ENCODE peak calls at places on chromosomes 12 and 14, in ten cellular contexts. X is cardiac muscle cell, T is endodermal cell, Q is heart right ventricle, N is AG09309, R is GM12878, S is astrocyte of the spinal cord, V is stomach, M is choroid plexus epithelial cell, U is tibial nerve. G is an unnamed sample.

GRCh38 chr14:106490442-106490841 is 964.1 kb downstream of the TMEM121 start:
- DNase-seq in N (no peak), V (no peak), S (no peak), Q (no peak), M (no peak), X (no peak), R (no peak), U (no peak), T (no peak), G (no peak)

GRCh38 chr12:10409387-10409786 is at the start of gene KLRC4:
- DNase-seq in Q (no peak), U (no peak), S (peak; percentile 67), M (peak; percentile 95), T (no peak), N (no peak), R (no peak), X (peak; percentile 5), V (no peak), G (no peak)

GRCh38 chr12:103175625-103176024 is 218.2 kb downstream of the ASCL1 start:
- DNase-seq in M (no peak), S (no peak), U (no peak), X (no peak), N (no peak), V (no peak), Q (no peak), T (no peak), R (no peak), G (no peak)

GRCh38 chr14:76201162-76201561 is 49.4 kb downstream of the GPATCH2L start:
- DNase-seq in M (peak; percentile 80), Q (no peak), N (peak; percentile 38), S (peak; percentile 76), V (no peak), T (no peak), R (no peak), U (no peak), X (no peak), G (no peak)

GRCh38 chr12:112524676-112525425 is 106.1 kb downstream of the PTPN11 start:
- DNase-seq in X (no peak), S (peak; percentile 40), N (no peak), V (no peak), U (no peak), M (peak; percentile 74), R (no peak), Q (no peak), T (peak; percentile 64), G (no peak)

GRCh38 chr12:11635341-11635740 is 14.1 kb upstream of the ETV6 start:
- DNase-seq in R (no peak), S (no peak), Q (no peak), M (no peak), U (no peak), X (no peak), T (no peak), V (no peak), N (no peak), G (no peak)

GRCh38 chr14:78232666-78233065 is 62.5 kb downstream of the NRXN3 start:
- DNase-seq in M (no peak), U (no peak), V (no peak), X (no peak), R (no peak), Q (no peak), S (no peak), T (no peak), N (no peak), G (no peak)

GRCh38 chr12:39846971-39847661 is 227.5 kb upstream of the ABCD2 start:
- DNase-seq in M (peak; percentile 16), V (no peak), R (no peak), X (no peak), T (no peak), S (peak; percentile 14), Q (no peak), N (peak; percentile 16), U (no peak), G (no peak)

GRCh38 chr14:59013672-59014298 is 174.7 kb upstream of the DAAM1 start:
- DNase-seq in T (no peak), R (no peak), Q (no peak), S (peak; percentile 51), U (no peak), V (no peak), M (peak; percentile 70), N (no peak), X (no peak), G (no peak)

GRCh38 chr12:19036673-19037357 is 92.7 kb upstream of the PLEKHA5 start:
- DNase-seq in S (peak; percentile 46), Q (no peak), N (no peak), U (no peak), R (no peak), T (no peak), X (peak; percentile 72), M (peak; percentile 49), V (no peak), G (no peak)

GRCh38 chr12:74043343-74043742 is 494.3 kb upstream of the ATXN7L3B start:
- DNase-seq in T (no peak), M (peak; percentile 73), U (no peak), X (no peak), N (no peak), S (peak; percentile 89), R (no peak), Q (no peak), V (no peak), G (no peak)

GRCh38 chr12:88113871-88114270 is 28.0 kb downstream of the CEP290 start:
- DNase-seq in N (no peak), Q (no peak), M (peak; percentile 9), R (no peak), X (no peak), V (no peak), T (no peak), U (no peak), S (peak; percentile 11), G (no peak)

GRCh38 chr12:57966536-57966935 is 25.2 kb downstream of the ATP23 start:
- DNase-seq in U (no peak), V (no peak), T (no peak), N (no peak), Q (no peak), R (no peak), S (no peak), M (no peak), X (no peak), G (no peak)

GRCh38 chr12:100955139-100955538 is 160.6 kb downstream of the ANO4 start:
- DNase-seq in X (peak; percentile 30), N (no peak), V (no peak), S (peak; percentile 90), U (no peak), Q (no peak), M (peak; percentile 79), R (no peak), T (peak; percentile 91), G (no peak)

GRCh38 chr12:7108042-7108927 is 729 bp downstream of the C1RL start:
- DNase-seq in X (peak; percentile 27), T (peak; percentile 90), M (peak; percentile 78), N (no peak), V (peak; percentile 79), S (peak; percentile 56), U (peak; percentile 63), R (peak; percentile 55), Q (peak; percentile 54), G (peak; percentile 53)

DNA sequence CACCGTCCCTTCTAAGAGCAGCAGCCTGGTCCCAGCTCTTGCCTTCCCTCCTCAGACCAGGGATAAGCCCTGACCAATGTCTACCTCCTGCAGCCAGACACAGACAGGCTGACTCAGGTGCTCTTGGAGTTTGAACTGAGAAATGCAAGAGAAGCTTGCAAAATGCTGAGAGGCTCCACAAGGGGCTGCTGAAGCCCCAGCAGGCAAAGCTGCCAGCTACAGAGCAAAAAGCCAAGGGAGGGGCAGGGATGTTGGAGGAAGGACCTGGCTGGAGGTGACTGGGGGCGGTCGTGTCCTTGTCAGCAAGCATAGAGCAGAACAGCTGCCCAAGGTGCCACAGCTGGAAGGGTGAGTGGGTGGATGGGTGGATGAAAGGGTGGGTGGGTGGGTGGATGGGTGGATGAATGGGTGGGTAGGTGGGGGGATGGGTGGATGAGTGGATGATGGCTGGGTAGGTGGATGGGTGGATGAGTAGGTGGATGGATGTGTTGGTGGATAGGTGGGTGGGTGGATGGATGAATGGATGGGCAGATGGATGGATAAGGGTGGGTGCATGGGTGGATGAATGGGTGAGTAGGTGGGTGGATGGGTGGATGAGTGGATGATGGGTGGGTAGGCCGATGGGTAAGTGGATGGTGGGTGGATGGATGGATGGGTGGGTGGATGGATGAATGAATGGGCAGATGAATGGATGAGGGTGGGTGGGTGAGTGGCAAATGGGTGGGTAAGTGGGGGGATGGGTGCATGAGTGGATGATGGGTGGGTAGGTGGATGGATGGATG is 4.0 kb upstream of the INF2 start:
- DNase-seq in T (peak; percentile 73), N (no peak), S (no peak), U (no peak), M (peak; percentile 39), V (no peak), X (no peak), R (no peak), Q (no peak), G (no peak)
- TF ChIP-seq CTCF in T (peak; percentile 41), N (no peak), S (peak; percentile 11), U (no peak), M (peak; percentile 35), V (no peak), X (peak; percentile 2), R (no peak), Q (no peak), G (no peak)

GRCh38 chr12:76117067-76117691 is 32.7 kb upstream of the NAP1L1 start:
- DNase-seq in N (no peak), S (no peak), V (no peak), X (no peak), Q (no peak), U (no peak), R (no peak), T (peak; percentile 30), M (no peak), G (no peak)
- TF ChIP-seq CTCF in N (no peak), S (no peak), V (peak; percentile 11), X (no peak), Q (no peak), U (no peak), R (no peak), T (peak; percentile 48), M (no peak), G (no peak)

GRCh38 chr14:60188115-60188514 is 22.9 kb upstream of the DHRS7 start:
- DNase-seq in U (no peak), M (peak; percentile 42), Q (no peak), N (no peak), S (no peak), T (no peak), X (no peak), V (no peak), R (no peak), G (no peak)
- TF ChIP-seq CTCF in U (no peak), M (peak; percentile 43), Q (no peak), N (no peak), S (peak; percentile 25), T (no peak), X (peak; percentile 9), V (no peak), R (peak; percentile 36), G (no peak)

DNA sequence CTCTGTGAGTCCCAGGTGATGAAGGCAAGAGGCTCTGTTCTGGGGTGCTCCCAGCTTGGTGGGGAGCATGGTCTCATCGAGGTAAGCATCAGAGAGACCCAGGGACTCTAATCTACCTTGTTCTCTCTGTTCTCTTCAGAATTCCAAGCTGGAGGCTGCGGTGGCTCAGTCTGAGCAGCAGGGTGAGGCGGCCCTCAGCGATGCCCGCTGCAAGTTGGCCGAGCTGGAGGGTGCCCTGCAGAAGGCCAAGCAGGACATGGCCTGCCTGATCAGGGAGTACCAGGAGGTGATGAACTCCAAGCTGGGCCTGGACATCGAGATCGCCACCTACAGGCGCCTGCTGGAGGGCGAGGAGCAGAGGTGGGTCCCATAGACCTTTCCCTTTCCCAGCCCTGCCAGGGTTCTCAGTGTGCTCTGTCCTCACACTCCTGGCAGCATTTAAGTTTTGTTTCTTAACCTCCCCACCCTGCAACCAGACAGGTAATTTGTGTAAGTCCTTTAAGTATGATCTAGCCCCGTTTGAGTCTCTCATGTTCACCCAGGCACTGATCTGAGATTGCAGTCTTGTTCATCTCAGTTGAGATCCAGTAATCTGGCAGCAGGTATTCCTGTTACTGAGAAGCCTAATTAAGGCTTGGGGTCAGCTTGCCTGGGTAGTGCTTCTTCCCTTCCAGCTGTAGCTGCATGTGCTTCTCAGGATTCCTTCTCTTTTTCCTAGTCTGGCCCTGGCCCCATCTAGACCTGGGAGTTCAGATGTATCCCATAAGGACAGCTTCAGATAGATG is 14.8 kb upstream of the KRT81 start:
- DNase-seq in Q (no peak), V (no peak), X (no peak), M (no peak), T (peak; percentile 75), R (no peak), U (no peak), N (no peak), S (no peak), G (no peak)
- TF ChIP-seq CTCF in Q (no peak), V (no peak), X (peak; percentile 50), M (peak; percentile 47), T (peak; percentile 72), R (no peak), U (no peak), N (no peak), S (peak; percentile 36), G (no peak)

G was measured in lower leg skin.